ENCODE peak calls at places on chromosome 13, in five cellular contexts. Z, Y, N, T and I are unnamed samples.

GRCh38 chr13:96499646-96500045 is 409.7 kb downstream of the HS6ST3 start:
- DNase-seq in Z (no peak), Y (no peak), N (no peak), T (no peak), I (no peak)

GRCh38 chr13:20274466-20274865 is 42.3 kb upstream of the GJB6 start:
- DNase-seq in Z (no peak), Y (no peak), N (no peak), T (no peak), I (no peak)

GRCh38 chr13:66994097-66994496 is 236.0 kb downstream of the PCDH9 start:
- DNase-seq in Z (peak), Y (peak), N (peak), T (peak), I (peak)

GRCh38 chr13:100461309-100462035 is 127.1 kb downstream of the GGACT start:
- DNase-seq in Z (peak), Y (no peak), N (no peak), T (peak), I (peak)

GRCh38 chr13:41401371-41401770 is 56.0 kb upstream of the RGCC start:
- DNase-seq in Z (no peak), Y (peak), N (no peak), T (no peak), I (no peak)

GRCh38 chr13:46197299-46197975 is 14.3 kb upstream of the LRRC63 start:
- DNase-seq in Z (no peak), Y (no peak), N (no peak), T (peak), I (no peak)

GRCh38 chr13:67224148-67224846 is 5.8 kb downstream of the PCDH9 start:
- DNase-seq in Z (peak), Y (peak), N (no peak), T (peak), I (peak)

GRCh38 chr13:63449549-63449948 is 2033.9 kb upstream of the PCDH20 start:
- DNase-seq in Z (no peak), Y (no peak), N (no peak), T (no peak), I (no peak)

GRCh38 chr13:61362522-61362921 is 53.1 kb downstream of the PCDH20 start:
- DNase-seq in Z (no peak), Y (no peak), N (no peak), T (no peak), I (no peak)

GRCh38 chr13:32179708-32180107 is 135.5 kb downstream of the ZAR1L start:
- DNase-seq in Z (no peak), Y (no peak), N (no peak), T (no peak), I (no peak)

GRCh38 chr13:20190481-20191310 is 2.0 kb downstream of the GJB2 start:
- DNase-seq in Z (peak), Y (no peak), N (no peak), T (peak), I (no peak)

GRCh38 chr13:48533986-48534600 is 1.2 kb upstream of the RCBTB2 start:
- DNase-seq in Z (no peak), Y (no peak), N (no peak), T (no peak), I (no peak)
- H2BK15ac ChIP-seq in Z (no peak), Y (no peak), N (no peak), T (no peak), I (no peak)

GRCh38 chr13:109964164-109964563 is 177.8 kb upstream of the IRS2 start:
- DNase-seq in Z (no peak), Y (no peak), N (no peak), T (no peak), I (no peak)
- H3K14ac ChIP-seq in Z (no peak), Y (no peak), N (no peak), T (no peak), I (no peak)

DNA sequence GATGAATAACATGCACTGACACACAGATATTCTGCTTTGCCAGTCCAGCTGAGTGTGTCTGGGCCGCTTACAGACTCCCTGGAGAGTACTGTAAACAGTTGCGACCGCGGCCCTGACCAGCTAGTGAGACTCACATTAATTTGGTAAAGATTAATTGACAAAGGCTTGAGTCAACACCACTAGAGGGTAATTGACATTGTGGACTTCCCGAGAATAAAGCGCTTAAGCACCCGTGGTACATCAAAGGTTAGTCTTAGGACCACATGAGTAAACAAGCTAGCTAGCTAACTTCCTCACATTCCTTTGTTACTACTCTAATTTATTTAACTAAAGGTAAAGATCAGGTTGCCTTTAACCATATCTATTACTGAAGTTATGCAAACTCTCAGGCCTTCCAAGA is 624.4 kb upstream of the ARGLU1 start:
- DNase-seq in Z (peak), Y (no peak), N (no peak), T (peak), I (no peak)
- H2BK15ac ChIP-seq in Z (no peak), Y (no peak), N (no peak), T (no peak), I (no peak)

DNA sequence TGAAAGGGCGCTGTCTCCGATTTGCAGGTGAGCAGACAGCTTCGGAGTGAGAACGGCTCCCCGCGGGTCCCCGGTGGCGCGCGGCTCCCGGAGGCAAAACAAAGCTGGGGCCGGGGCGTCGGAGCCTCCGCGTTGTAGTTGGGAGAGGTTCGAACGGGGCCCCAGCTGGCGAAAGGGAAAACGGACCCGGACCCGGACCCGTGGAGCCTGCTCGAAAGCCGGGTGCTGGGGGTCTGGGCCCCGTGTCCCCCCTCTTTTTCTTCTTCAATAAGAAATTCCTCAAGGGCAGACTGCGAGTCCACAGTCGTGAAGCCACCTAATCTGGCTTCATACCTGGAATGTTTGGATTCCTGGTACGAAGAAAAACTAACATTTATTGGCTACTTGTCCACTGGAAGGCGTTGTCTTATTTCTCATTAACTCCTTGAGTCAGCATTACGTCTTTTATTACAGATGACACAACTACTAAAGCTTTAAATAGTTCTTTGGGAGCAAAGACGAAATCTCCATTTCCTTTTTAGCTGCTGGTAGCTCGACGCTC is 627 bp upstream of the MTIF3 start:
- DNase-seq in Z (peak), Y (no peak), N (peak), T (peak), I (peak)
- H3K14ac ChIP-seq in Z (peak), Y (no peak), N (no peak), T (no peak), I (no peak)

GRCh38 chr13:34914416-34914815 is 27.7 kb upstream of the NBEA start:
- DNase-seq in Z (no peak), Y (peak), N (no peak), T (no peak), I (no peak)
- H2BK15ac ChIP-seq in Z (no peak), Y (no peak), N (no peak), T (no peak), I (no peak)

DNA sequence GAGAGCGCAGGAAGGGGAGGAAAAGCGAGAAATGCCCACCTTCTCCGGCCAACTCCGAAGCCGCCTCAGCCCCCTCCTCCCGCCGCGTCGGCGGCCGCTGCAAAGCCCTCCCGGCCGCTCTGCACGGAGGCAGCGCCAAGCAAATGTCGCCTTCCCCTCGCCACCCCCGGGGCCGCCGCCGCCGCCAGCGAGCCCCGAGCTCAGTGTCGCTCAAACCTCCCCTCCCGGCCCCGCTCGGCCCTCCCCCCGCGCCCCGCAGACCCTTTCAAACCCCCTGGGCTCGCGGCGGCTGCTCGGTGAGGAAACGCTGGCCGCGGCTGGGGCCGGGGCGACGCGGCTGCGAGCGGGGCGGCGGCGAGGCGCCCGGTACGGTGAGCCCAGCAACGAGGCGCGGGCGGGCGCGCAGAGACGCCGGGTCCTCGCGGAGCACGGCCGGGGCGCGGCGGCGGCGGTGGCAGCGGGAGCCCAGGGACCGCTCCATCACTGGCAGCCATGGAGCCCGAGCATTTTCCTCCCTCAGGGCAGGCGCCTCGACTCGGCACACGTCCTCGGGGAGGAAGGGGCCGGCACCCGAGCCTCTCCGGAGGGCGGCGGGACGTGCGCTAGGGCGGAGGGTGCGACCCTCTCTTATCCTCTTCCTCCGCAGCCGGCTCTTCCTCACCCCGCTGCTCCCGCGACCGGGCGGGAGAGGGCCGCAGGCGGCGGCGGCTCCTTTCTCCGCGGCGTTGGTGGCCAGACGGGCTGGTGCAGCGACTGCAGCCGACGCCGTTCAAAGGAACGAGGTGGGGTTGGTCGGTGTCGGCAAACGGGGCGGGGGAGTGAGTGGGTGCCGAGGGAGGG is 486 bp upstream of the TSC22D1 start:
- DNase-seq in Z (no peak), Y (no peak), N (no peak), T (no peak), I (peak)
- H3K14ac ChIP-seq in Z (peak), Y (peak), N (peak), T (peak), I (peak)

GRCh38 chr13:109200556-109200955 is 571.1 kb downstream of the MYO16 start:
- DNase-seq in Z (peak), Y (no peak), N (no peak), T (peak), I (no peak)

GRCh38 chr13:109192306-109192705 is 562.9 kb downstream of the MYO16 start:
- DNase-seq in Z (no peak), Y (no peak), N (no peak), T (no peak), I (no peak)

GRCh38 chr13:109199280-109199679 is 569.9 kb downstream of the MYO16 start:
- DNase-seq in Z (no peak), Y (no peak), N (no peak), T (peak), I (no peak)

GRCh38 chr13:109198585-109198984 is 569.2 kb downstream of the MYO16 start:
- DNase-seq in Z (peak), Y (no peak), N (no peak), T (peak), I (no peak)

DNA sequence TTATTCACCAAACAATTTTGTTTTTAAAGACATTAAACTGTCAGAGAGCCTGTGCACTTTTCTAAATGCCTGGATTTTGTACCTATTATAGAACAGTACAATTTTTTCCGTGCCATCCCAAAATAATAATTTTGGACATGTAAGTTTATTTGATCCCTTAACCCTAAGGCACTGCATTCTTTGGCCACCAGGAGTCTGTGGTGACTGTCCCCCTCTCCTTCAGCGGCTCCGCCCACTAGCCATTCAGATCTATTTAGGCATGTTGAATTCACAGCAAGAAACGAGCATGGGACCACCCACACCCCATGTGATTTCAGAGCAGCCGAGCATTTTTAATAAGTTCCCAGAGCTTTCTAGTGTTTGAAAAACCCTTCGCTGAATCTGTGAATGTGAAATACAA is 567.5 kb downstream of the MYO16 start:
- DNase-seq in Z (no peak), Y (peak), N (peak), T (no peak), I (peak)
- H2BK15ac ChIP-seq in Z (no peak), Y (no peak), N (no peak), T (no peak), I (no peak)

DNA sequence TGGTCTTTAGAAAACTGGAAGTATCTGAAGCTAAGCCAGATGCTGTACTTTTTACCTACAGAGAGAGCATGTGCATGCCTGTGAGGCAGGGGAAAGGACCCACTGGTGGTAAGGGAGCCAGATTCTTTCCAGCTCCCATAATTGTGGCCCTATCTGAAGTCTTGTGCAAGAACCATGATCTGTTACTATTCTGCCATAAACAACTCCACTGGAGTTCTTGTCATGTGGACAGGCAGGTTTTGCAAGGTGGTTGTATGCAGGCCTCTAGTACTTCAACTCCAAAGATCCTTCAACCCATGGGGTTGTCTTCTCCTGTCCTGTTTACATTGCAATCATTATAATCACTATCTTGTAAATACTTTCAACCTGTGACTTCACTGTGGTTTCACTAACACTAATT is 14.1 kb downstream of the PROSER1 start:
- DNase-seq in Z (peak), Y (no peak), N (no peak), T (peak), I (no peak)
- H3K14ac ChIP-seq in Z (no peak), Y (peak), N (no peak), T (no peak), I (no peak)